ENCODE peak calls at places on chromosomes 16 and 17, in seven cellular contexts. O, P, H, T, U, K and E are unnamed samples.

GRCh38 chr17:8630802-8631553 is 453 bp upstream of the MYH10 start:
- DNase-seq in O (peak; percentile 100), P (peak; percentile 88), H (peak; percentile 95), T (peak; percentile 100), U (peak; percentile 99), K (peak; percentile 68), E (peak; percentile 100)

GRCh38 chr16:65254144-65254543 is 132.3 kb upstream of the CDH11 start:
- DNase-seq in O (no peak), P (no peak), H (no peak), T (no peak), U (no peak), K (no peak), E (no peak)

GRCh38 chr16:7268182-7268581 is 64.5 kb upstream of the RBFOX1 start:
- DNase-seq in O (no peak), P (no peak), H (peak; percentile 2), T (no peak), U (no peak), K (no peak), E (no peak)

GRCh38 chr17:55577687-55578086 is 66.4 kb upstream of the SMIM36 start:
- DNase-seq in O (no peak), P (no peak), H (no peak), T (no peak), U (no peak), K (no peak), E (no peak)

GRCh38 chr17:59488805-59489204 is 76.6 kb upstream of the DHX40 start:
- DNase-seq in O (no peak), P (no peak), H (no peak), T (no peak), U (no peak), K (no peak), E (no peak)

GRCh38 chr16:14301150-14302030 is 230.3 kb downstream of the MRTFB start:
- DNase-seq in O (no peak), P (no peak), H (peak; percentile 23), T (no peak), U (peak; percentile 43), K (no peak), E (peak; percentile 43)

GRCh38 chr16:83652898-83653297 is 154.9 kb upstream of the HSBP1 start:
- DNase-seq in O (no peak), P (no peak), H (no peak), T (no peak), U (no peak), K (no peak), E (peak; percentile 48)

GRCh38 chr17:68349157-68349556 is 57.9 kb downstream of the ARSG start:
- DNase-seq in O (no peak), P (no peak), H (no peak), T (no peak), U (no peak), K (no peak), E (no peak)

GRCh38 chr17:34756670-34757021 is 177.3 kb downstream of the TMEM132E start:
- DNase-seq in O (no peak), P (no peak), H (no peak), T (no peak), U (no peak), K (no peak), E (no peak)

GRCh38 chr16:13936596-13937081 is 16.7 kb downstream of the ERCC4 start:
- DNase-seq in O (no peak), P (no peak), H (peak; percentile 77), T (no peak), U (peak; percentile 37), K (no peak), E (peak; percentile 74)

GRCh38 chr16:81524382-81524781 is 79.8 kb downstream of the CMIP start:
- DNase-seq in O (no peak), P (no peak), H (no peak), T (no peak), U (no peak), K (no peak), E (no peak)

GRCh38 chr16:89144681-89145080 is 26.9 kb upstream of the CDH15 start:
- DNase-seq in O (no peak), P (no peak), H (no peak), T (no peak), U (no peak), K (no peak), E (no peak)

GRCh38 chr17:79741401-79741750 is 10.6 kb downstream of the ENPP7 start:
- DNase-seq in O (no peak), P (no peak), H (no peak), T (no peak), U (no peak), K (no peak), E (no peak)

GRCh38 chr17:44794699-44795413 is 35.2 kb downstream of the GJC1 start:
- DNase-seq in O (peak; percentile 46), P (no peak), H (peak; percentile 89), T (peak; percentile 71), U (no peak), K (no peak), E (peak; percentile 47)

GRCh38 chr17:41919165-41919817 is 540 bp upstream of the ACLY start:
- DNase-seq in O (peak; percentile 66), P (peak; percentile 34), H (peak; percentile 60), T (no peak), U (no peak), K (peak; percentile 2), E (peak; percentile 68)

GRCh38 chr16:12449795-12450194 is 353.9 kb downstream of the CPPED1 start:
- DNase-seq in O (no peak), P (no peak), H (peak; percentile 27), T (no peak), U (no peak), K (no peak), E (peak; percentile 1)

GRCh38 chr16:29192329-29193247 is 207.7 kb downstream of the LAT start:
- DNase-seq in O (no peak), P (no peak), H (no peak), T (no peak), U (no peak), K (no peak), E (no peak)

GRCh38 chr17:67111808-67112207 is 67.5 kb downstream of the CACNG1 start:
- DNase-seq in O (no peak), P (no peak), H (no peak), T (no peak), U (no peak), K (no peak), E (no peak)

GRCh38 chr17:1412185-1413110 is 12.4 kb upstream of the YWHAE start:
- DNase-seq in O (no peak), P (no peak), H (no peak), T (no peak), U (peak; percentile 55), K (no peak), E (peak; percentile 53)

GRCh38 chr17:9860851-9861250 is 35.1 kb downstream of the GLP2R start:
- DNase-seq in O (no peak), P (no peak), H (no peak), T (no peak), U (no peak), K (no peak), E (no peak)

GRCh38 chr17:50425682-50426471 is at the start of gene ACSF2:
- DNase-seq in O (peak; percentile 16), P (peak; percentile 20), H (no peak), T (no peak), U (peak; percentile 81), K (peak; percentile 50), E (peak; percentile 63)

GRCh38 chr17:6786618-6787017 is 10.6 kb downstream of the FBXO39 start:
- DNase-seq in O (no peak), P (no peak), H (peak; percentile 88), T (peak; percentile 13), U (no peak), K (no peak), E (peak; percentile 83)

GRCh38 chr17:45225964-45226530 is 4.4 kb downstream of the FMNL1 start:
- DNase-seq in O (no peak), P (no peak), H (peak; percentile 39), T (no peak), U (peak; percentile 83), K (peak; percentile 91), E (no peak)

GRCh38 chr17:673200-673681 is 41.4 kb downstream of the VPS53 start:
- DNase-seq in O (no peak), P (no peak), H (no peak), T (peak; percentile 55), U (no peak), K (no peak), E (no peak)

GRCh38 chr17:79752175-79752574 is 21.4 kb downstream of the ENPP7 start:
- DNase-seq in O (no peak), P (no peak), H (no peak), T (no peak), U (no peak), K (no peak), E (no peak)

GRCh38 chr16:10895053-10895946 is 18.3 kb downstream of the CIITA start:
- DNase-seq in O (peak; percentile 18), P (no peak), H (no peak), T (no peak), U (peak; percentile 62), K (no peak), E (peak; percentile 60)

GRCh38 chr16:55494994-55495421 is 13.9 kb upstream of the LPCAT2 start:
- DNase-seq in O (peak; percentile 69), P (no peak), H (peak; percentile 81), T (peak; percentile 87), U (no peak), K (no peak), E (peak; percentile 71)

GRCh38 chr16:57089406-57089805 is 3.0 kb upstream of the CPNE2 start:
- DNase-seq in O (no peak), P (no peak), H (no peak), T (no peak), U (no peak), K (no peak), E (no peak)

GRCh38 chr16:58426095-58426494 is 33.8 kb downstream of the GINS3 start:
- DNase-seq in O (no peak), P (no peak), H (no peak), T (no peak), U (no peak), K (no peak), E (no peak)

GRCh38 chr16:56910654-56911539 is 21.0 kb upstream of the HERPUD1 start:
- DNase-seq in O (no peak), P (no peak), H (peak; percentile 79), T (peak; percentile 49), U (no peak), K (no peak), E (peak; percentile 36)

GRCh38 chr16:90016339-90016950 is 2.8 kb downstream of the DBNDD1 start:
- DNase-seq in O (no peak), P (no peak), H (no peak), T (no peak), U (no peak), K (no peak), E (no peak)

GRCh38 chr16:20938426-20938825 is 37.9 kb downstream of the LYRM1 start:
- DNase-seq in O (peak; percentile 26), P (no peak), H (peak; percentile 33), T (no peak), U (no peak), K (no peak), E (peak; percentile 5)

GRCh38 chr16:66874079-66874775 is 6.1 kb upstream of the PDP2 start:
- DNase-seq in O (no peak), P (no peak), H (no peak), T (no peak), U (no peak), K (no peak), E (no peak)

GRCh38 chr17:39132192-39132600 is 19.2 kb downstream of the PLXDC1 start:
- DNase-seq in O (peak; percentile 76), P (no peak), H (no peak), T (peak; percentile 44), U (peak; percentile 48), K (no peak), E (peak; percentile 73)

GRCh38 chr17:13572581-13572980 is 29.1 kb downstream of the HS3ST3A1 start:
- DNase-seq in O (no peak), P (no peak), H (no peak), T (no peak), U (no peak), K (no peak), E (no peak)